ENCODE peak calls at places on chromosome 4, in nine cellular contexts. W is right cardiac atrium, X is aorta, A is upper lobe of left lung, E is lower lobe of right lung, V is heart left ventricle, K is body of pancreas, Y is left lung, N is lung. B is an unnamed sample. For H3K4me1, the result is how much of the 10 kb centered on the place peaks cover.

GRCh38 chr4:2273657-2274319 is 11.9 kb upstream of the MXD4 start:
- ATAC-seq in E (no peak), W (no peak), X (no peak), V (no peak), Y (no peak), K (no peak), N (no peak), A (no peak), B (no peak)

GRCh38 chr4:140806175-140806574 is 50.0 kb upstream of the TBC1D9 start:
- ATAC-seq in X (no peak), E (peak), A (no peak), Y (no peak), K (no peak), N (no peak), W (no peak), V (no peak), B (no peak)

GRCh38 chr4:83558693-83559092 is 22.8 kb downstream of the GPAT3 start:
- ATAC-seq in Y (peak), E (no peak), V (no peak), A (no peak), K (no peak), N (peak), W (no peak), X (no peak), B (no peak)

GRCh38 chr4:152150214-152150613 is 385.7 kb downstream of the FBXW7 start:
- ATAC-seq in A (no peak), X (no peak), E (no peak), Y (no peak), N (no peak), W (no peak), K (no peak), V (no peak), B (no peak)

GRCh38 chr4:146132445-146132844 is 43.1 kb upstream of the LSM6 start:
- ATAC-seq in K (no peak), W (no peak), V (no peak), N (no peak), X (no peak), E (no peak), Y (no peak), A (no peak), B (no peak)

GRCh38 chr4:2492970-2493369 is 24.1 kb downstream of the RNF4 start:
- ATAC-seq in W (no peak), X (no peak), K (no peak), N (no peak), V (peak), A (no peak), E (no peak), Y (no peak), B (no peak)

GRCh38 chr4:7841071-7841470 is 98.6 kb downstream of the AFAP1 start:
- ATAC-seq in K (no peak), E (no peak), A (no peak), W (no peak), Y (no peak), X (no peak), N (no peak), V (no peak), B (no peak)

GRCh38 chr4:155526452-155527169 is 140.0 kb upstream of the GUCY1A1 start:
- ATAC-seq in N (peak), W (peak), E (peak), V (peak), X (peak), A (no peak), Y (peak), K (peak), B (peak)

GRCh38 chr4:26122690-26123089 is 198.1 kb upstream of the RBPJ start:
- ATAC-seq in N (no peak), Y (no peak), A (no peak), K (no peak), E (no peak), X (no peak), V (no peak), W (no peak), B (no peak)

GRCh38 chr4:150072906-150073714 is 5.1 kb upstream of the DCLK2 start:
- ATAC-seq in N (no peak), A (no peak), X (peak), V (no peak), W (peak), Y (no peak), E (no peak), K (peak), B (peak)
- H3K4me1 ChIP-seq in N (under half), A (under half), X (under half), V (under half), W (under half), Y (under half), E (under half), K (under half), B (under half)

GRCh38 chr4:139685180-139685579 is 19.6 kb downstream of the MGST2 start:
- ATAC-seq in E (no peak), V (no peak), A (no peak), X (no peak), Y (no peak), K (no peak), N (no peak), W (no peak), B (no peak)
- H3K4me1 ChIP-seq in E (under half), V (half or more), A (under half), X (under half), Y (under half), K (under half), N (under half), W (under half), B (under half)

DNA sequence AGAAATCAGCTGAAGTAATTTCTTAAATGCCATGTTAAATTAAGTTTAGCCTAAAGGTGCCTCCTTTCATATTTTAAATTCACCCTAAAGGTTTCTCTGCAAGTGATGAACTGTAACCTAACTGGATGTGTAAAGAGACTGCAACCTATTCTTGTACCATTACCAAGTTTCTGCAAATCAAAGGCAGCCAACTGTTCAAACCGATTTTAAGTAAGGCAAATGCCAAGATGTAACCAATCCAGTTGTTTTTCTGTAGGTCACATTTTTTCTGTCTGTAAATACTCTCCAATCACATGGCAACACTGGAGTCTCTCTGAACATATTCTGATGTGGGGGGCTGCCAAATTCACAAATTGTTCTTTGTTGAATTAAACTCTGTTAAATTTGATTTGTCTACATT is 42.4 kb upstream of the FGF2 start:
- ATAC-seq in V (no peak), A (no peak), N (no peak), K (no peak), X (no peak), Y (no peak), W (no peak), E (no peak), B (no peak)
- H3K4me1 ChIP-seq in V (under half), A (under half), N (under half), K (under half), X (under half), Y (under half), W (under half), E (under half), B (under half)

GRCh38 chr4:127291316-127291715 is 341.4 kb upstream of the INTU start:
- ATAC-seq in N (no peak), Y (no peak), K (no peak), A (no peak), W (no peak), V (no peak), E (no peak), X (no peak), B (no peak)
- H3K4me1 ChIP-seq in N (under half), Y (under half), K (under half), A (under half), W (under half), V (under half), E (under half), X (under half), B (under half)

DNA sequence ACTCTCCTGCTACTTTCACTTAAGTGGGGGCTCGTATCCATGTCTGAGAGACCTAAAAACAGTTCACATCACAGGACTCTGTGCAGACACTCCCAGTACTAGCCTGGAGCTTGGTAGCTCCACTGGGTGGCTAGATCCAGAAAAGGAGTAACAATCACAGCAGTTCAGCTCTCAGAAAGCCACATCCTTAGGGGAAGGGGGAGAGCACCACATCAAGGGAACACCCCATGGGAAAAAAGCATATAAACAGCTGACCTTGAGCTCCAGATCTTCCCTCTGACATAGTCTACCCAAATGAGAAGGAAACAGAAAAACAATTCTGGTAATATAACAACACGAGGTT is 175.8 kb downstream of the FAM13A start:
- ATAC-seq in W (no peak), Y (no peak), E (no peak), N (no peak), A (no peak), V (no peak), X (no peak), K (no peak), B (no peak)
- H3K4me1 ChIP-seq in W (under half), Y (under half), E (under half), N (under half), A (under half), V (under half), X (under half), K (under half), B (under half)

GRCh38 chr4:47075241-47075640 is 43.9 kb downstream of the GABRB1 start:
- ATAC-seq in E (no peak), X (no peak), K (no peak), V (no peak), N (no peak), A (no peak), W (no peak), Y (no peak), B (no peak)
- H3K4me1 ChIP-seq in E (under half), X (under half), K (under half), V (under half), N (under half), A (under half), W (under half), Y (under half), B (under half)

GRCh38 chr4:158807696-158808095 is 38.9 kb downstream of the FNIP2 start:
- ATAC-seq in Y (peak), W (no peak), V (no peak), K (no peak), N (no peak), X (no peak), E (no peak), A (no peak), B (no peak)
- H3K4me1 ChIP-seq in Y (half or more), W (under half), V (half or more), K (half or more), N (under half), X (under half), E (half or more), A (half or more), B (half or more)

GRCh38 chr4:57093816-57094481 is 16.2 kb downstream of the IGFBP7 start:
- ATAC-seq in X (peak), E (no peak), W (peak), V (peak), N (no peak), A (peak), K (no peak), Y (no peak), B (peak)
- H3K4me1 ChIP-seq in X (under half), E (under half), W (under half), V (half or more), N (half or more), A (under half), K (under half), Y (under half), B (under half)

B was measured in gastroesophageal sphincter.